ENCODE peak calls at places on chromosomes 4 and X, in six cellular contexts. W, R, G, K, E and J are unnamed samples.

GRCh38 chrX:118199997-118200396 is 83.4 kb upstream of the KLHL13 start:
- DNase-seq in R (no peak), G (no peak), K (no peak), E (no peak), W (no peak), J (no peak)

GRCh38 chr4:38948551-38948950 is 80.9 kb downstream of the FAM114A1 start:
- DNase-seq in K (no peak), E (no peak), W (peak; percentile 13), G (no peak), R (peak; percentile 35), J (no peak)

GRCh38 chr4:38365748-38366310 is 298.2 kb upstream of the KLF3 start:
- DNase-seq in W (no peak), E (no peak), K (no peak), R (no peak), G (no peak), J (no peak)

GRCh38 chrX:113422323-113422722 is 581.7 kb upstream of the AMOT start:
- DNase-seq in G (no peak), K (no peak), W (no peak), R (no peak), E (no peak), J (no peak)

GRCh38 chr4:140326395-140326993 is 47.0 kb upstream of the SCOC start:
- DNase-seq in E (no peak), K (no peak), G (no peak), W (peak; percentile 28), R (peak; percentile 64), J (peak; percentile 66)

GRCh38 chr4:11070813-11071212 is 357.9 kb downstream of the HS3ST1 start:
- DNase-seq in W (no peak), R (no peak), E (no peak), K (no peak), G (no peak), J (no peak)

GRCh38 chr4:76579596-76580375 is 144.8 kb downstream of the SHROOM3 start:
- DNase-seq in K (no peak), W (no peak), G (no peak), R (peak; percentile 57), E (no peak), J (no peak)

GRCh38 chr4:23959401-23960148 is 69.7 kb upstream of the PPARGC1A start:
- DNase-seq in G (no peak), K (no peak), E (no peak), R (no peak), W (no peak), J (no peak)

GRCh38 chr4:1130318-1131186 is 17.2 kb upstream of the RNF212 start:
- DNase-seq in W (peak; percentile 49), G (peak; percentile 69), R (peak; percentile 84), K (peak; percentile 81), E (peak; percentile 86), J (peak; percentile 88)

GRCh38 chr4:7779194-7779768 is 160.4 kb downstream of the AFAP1 start:
- DNase-seq in R (no peak), K (no peak), E (no peak), W (peak; percentile 52), G (no peak), J (no peak)

GRCh38 chr4:7778524-7779193 is 161.0 kb downstream of the AFAP1 start:
- DNase-seq in W (no peak), R (no peak), G (no peak), K (no peak), E (no peak), J (no peak)

GRCh38 chr4:7777017-7777710 is 162.5 kb downstream of the AFAP1 start:
- DNase-seq in K (no peak), R (no peak), G (no peak), W (no peak), E (no peak), J (no peak)

GRCh38 chr4:7775396-7775795 is 164.3 kb downstream of the AFAP1 start:
- DNase-seq in W (no peak), K (no peak), E (no peak), R (no peak), G (no peak), J (no peak)

GRCh38 chr4:7777871-7778523 is 161.7 kb downstream of the AFAP1 start:
- DNase-seq in W (no peak), G (no peak), R (no peak), E (no peak), K (no peak), J (no peak)
- H3K4me3 ChIP-seq in W (no peak overlapping the region), G (peak overlapping the region; percentile 39), R (no peak overlapping the region), E (no peak overlapping the region), K (no peak overlapping the region), J (no peak overlapping the region)

GRCh38 chr4:144509088-144509854 is 136.7 kb upstream of the HHIP start:
- DNase-seq in K (no peak), G (no peak), E (no peak), R (no peak), W (no peak), J (no peak)

GRCh38 chr4:144504853-144505252 is 141.1 kb upstream of the HHIP start:
- DNase-seq in R (no peak), K (no peak), G (no peak), E (no peak), W (no peak), J (no peak)

DNA sequence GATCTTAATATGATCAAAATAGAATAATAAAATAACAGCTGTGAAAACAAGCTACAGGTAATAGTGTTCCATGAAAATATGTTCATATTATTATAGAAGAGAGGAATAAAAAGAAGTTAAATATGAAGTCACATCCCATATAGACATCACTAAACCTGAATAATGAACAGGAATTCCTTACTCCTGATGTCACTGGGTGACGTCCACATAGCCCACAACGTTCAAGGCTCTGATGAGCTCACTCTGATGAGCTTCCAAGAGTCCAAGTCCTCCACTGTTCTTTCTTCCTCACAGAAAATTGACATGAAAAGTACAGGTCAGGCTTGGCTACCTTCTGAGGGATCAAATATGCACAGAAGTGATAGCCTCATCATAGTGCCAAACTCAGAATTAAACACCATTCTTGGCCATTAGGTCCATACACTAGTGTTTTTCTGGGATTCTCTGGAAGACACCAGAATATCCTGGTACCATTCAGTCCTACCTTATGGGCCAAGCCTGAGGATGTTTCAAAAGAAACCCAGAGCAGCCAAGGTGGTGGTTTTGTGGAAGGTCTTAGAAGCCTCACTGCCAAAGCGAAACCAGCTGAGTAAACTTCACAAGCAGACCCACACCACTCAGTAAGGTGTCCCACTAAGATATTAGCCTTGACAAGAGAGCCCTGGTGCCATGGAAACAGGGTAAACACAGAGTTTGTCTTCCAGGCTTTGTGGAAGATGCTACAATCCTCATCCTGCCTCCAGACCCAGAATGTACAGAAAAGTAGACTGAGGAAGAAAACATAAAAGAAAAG is 138.5 kb upstream of the HHIP start:
- DNase-seq in W (no peak), E (no peak), R (no peak), K (no peak), G (no peak), J (no peak)
- H3K27ac ChIP-seq in W (no peak overlapping the region), E (no peak overlapping the region), R (no peak overlapping the region), K (no peak overlapping the region), G (no peak overlapping the region), J (no peak overlapping the region)

GRCh38 chr4:98556451-98556850 is 102.0 kb downstream of the TSPAN5 start:
- DNase-seq in K (no peak), G (no peak), R (no peak), E (no peak), W (no peak), J (no peak)

GRCh38 chr4:98555798-98556445 is 102.5 kb downstream of the TSPAN5 start:
- DNase-seq in K (no peak), R (no peak), E (no peak), G (no peak), W (no peak), J (no peak)

GRCh38 chr4:98558366-98558765 is 100.0 kb downstream of the TSPAN5 start:
- DNase-seq in E (no peak), W (no peak), G (no peak), K (no peak), R (no peak), J (peak; percentile 65)

GRCh38 chr4:98557497-98557896 is 100.9 kb downstream of the TSPAN5 start:
- DNase-seq in R (no peak), G (peak; percentile 52), E (no peak), W (no peak), K (no peak), J (no peak)

DNA sequence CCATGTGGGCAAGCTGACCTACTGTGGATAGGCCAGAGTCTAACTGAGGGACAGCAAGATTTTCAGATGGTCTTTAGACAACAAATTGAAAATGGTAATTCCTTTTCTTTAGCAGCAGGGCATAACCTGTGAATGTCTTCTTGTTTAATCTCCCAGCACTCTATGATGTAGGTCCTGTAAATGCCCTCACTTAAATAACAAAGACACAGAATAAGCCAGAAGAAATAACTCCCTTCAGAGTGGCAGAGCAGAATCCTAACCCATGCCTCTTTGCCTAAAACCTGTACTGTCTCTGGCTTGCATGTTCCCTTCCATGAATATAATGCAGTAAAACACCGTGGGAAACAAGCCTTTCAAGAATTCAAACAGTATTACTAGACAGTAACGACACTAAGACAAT is 99.6 kb downstream of the TSPAN5 start:
- DNase-seq in K (no peak), R (no peak), W (no peak), E (no peak), G (no peak), J (no peak)
- H3K4me3 ChIP-seq in K (no peak overlapping the region), R (no peak overlapping the region), W (no peak overlapping the region), E (no peak overlapping the region), G (no peak overlapping the region), J (no peak overlapping the region)

DNA sequence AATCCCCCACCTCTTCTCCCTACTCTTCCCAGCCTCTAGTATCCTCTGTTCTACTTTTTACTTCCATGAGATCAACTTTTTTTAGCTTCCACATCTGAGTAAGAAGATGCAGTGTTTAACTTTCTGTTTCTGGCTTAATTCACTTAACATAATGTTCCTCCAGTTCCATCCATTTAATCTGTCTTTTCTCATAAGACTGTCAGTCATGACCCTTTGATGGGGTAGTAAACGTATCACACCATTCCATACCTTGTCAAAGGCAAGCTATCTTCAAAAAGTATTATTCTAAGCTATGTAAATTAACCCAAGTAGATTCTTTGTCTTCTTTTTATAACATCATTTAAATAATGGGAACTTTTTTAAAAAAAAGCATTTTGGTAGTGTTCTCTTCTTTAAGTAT is 15.0 kb upstream of the GBA3 start:
- DNase-seq in K (no peak), R (no peak), G (no peak), W (no peak), E (no peak), J (no peak)
- H3K27ac ChIP-seq in K (no peak overlapping the region), R (no peak overlapping the region), G (no peak overlapping the region), W (no peak overlapping the region), E (no peak overlapping the region), J (no peak overlapping the region)

GRCh38 chr4:186700746-186701145 is 22.9 kb downstream of the FAT1 start:
- DNase-seq in E (no peak), R (no peak), K (no peak), G (no peak), W (peak; percentile 67), J (no peak)
- H3K4me3 ChIP-seq in E (no peak overlapping the region), R (no peak overlapping the region), K (no peak overlapping the region), G (no peak overlapping the region), W (no peak overlapping the region), J (no peak overlapping the region)